ENCODE peak calls at places on chromosomes 12 and 14, in six cellular contexts. K is cardiac muscle cell; X is heart right ventricle; H is right cardiac atrium; M is CD8-positive, alpha-beta memory T cell; U is transverse colon. R is an unnamed sample.

GRCh38 chr12:40819427-40820108 is 127.3 kb downstream of the CNTN1 start:
- DNase-seq in K (peak; percentile 81), X (no peak), H (peak; percentile 50), M (no peak), U (no peak), R (no peak)

GRCh38 chr12:95859344-95859816 is 628 bp downstream of the SNRPF start:
- DNase-seq in K (peak; percentile 63), X (no peak), H (no peak), M (no peak), U (no peak), R (no peak)

GRCh38 chr14:54166049-54166950 is 209.7 kb upstream of the BMP4 start:
- DNase-seq in K (no peak), X (no peak), H (no peak), M (no peak), U (no peak), R (no peak)

GRCh38 chr14:101071493-101071891 is 168.0 kb upstream of the RTL1 start:
- DNase-seq in K (no peak), X (no peak), H (no peak), M (no peak), U (peak; percentile 6), R (peak; percentile 22)

GRCh38 chr12:29396774-29397173 is 15.8 kb upstream of the ERGIC2 start:
- DNase-seq in K (no peak), X (no peak), H (no peak), M (no peak), U (no peak), R (no peak)

GRCh38 chr12:65536876-65537661 is 258.6 kb downstream of the MSRB3 start:
- DNase-seq in K (peak; percentile 18), X (peak; percentile 14), H (no peak), M (no peak), U (peak; percentile 10), R (peak; percentile 97)

GRCh38 chr12:59151243-59151642 is 230.9 kb upstream of the LRIG3 start:
- DNase-seq in K (no peak), X (no peak), H (no peak), M (no peak), U (no peak), R (peak; percentile 30)

GRCh38 chr12:2414810-2415567 is 362.2 kb downstream of the CACNA1C start:
- DNase-seq in K (no peak), X (no peak), H (no peak), M (no peak), U (no peak), R (no peak)

GRCh38 chr12:111248221-111248620 is 120.7 kb downstream of the PHETA1 start:
- DNase-seq in K (peak; percentile 28), X (no peak), H (no peak), M (no peak), U (no peak), R (no peak)

GRCh38 chr12:83128529-83128928 is 441.8 kb downstream of the TMTC2 start:
- DNase-seq in K (no peak), X (no peak), H (no peak), M (no peak), U (no peak), R (no peak)

GRCh38 chr12:7351177-7351576 is 47.3 kb downstream of the ACSM4 start:
- DNase-seq in K (no peak), X (no peak), H (no peak), M (no peak), U (no peak), R (no peak)

GRCh38 chr14:32588448-32589320 is 259.6 kb downstream of the AKAP6 start:
- DNase-seq in K (peak; percentile 22), X (no peak), H (no peak), M (no peak), U (no peak), R (no peak)

GRCh38 chr12:90253674-90254181 is 545.1 kb upstream of the ATP2B1 start:
- DNase-seq in K (peak; percentile 2), X (peak; percentile 39), H (peak; percentile 77), M (no peak), U (peak; percentile 75), R (peak; percentile 59)

GRCh38 chr14:70832536-70833305 is 23.4 kb upstream of the MAP3K9 start:
- DNase-seq in K (no peak), X (no peak), H (no peak), M (no peak), U (no peak), R (no peak)

GRCh38 chr12:130704606-130705005 is 11.5 kb downstream of the RIMBP2 start:
- DNase-seq in K (no peak), X (no peak), H (no peak), M (no peak), U (no peak), R (no peak)

GRCh38 chr12:111636209-111636928 is 37.3 kb upstream of the ATXN2 start:
- DNase-seq in K (peak; percentile 72), X (peak; percentile 54), H (peak; percentile 89), M (no peak), U (peak; percentile 23), R (peak; percentile 23)

GRCh38 chr12:1083086-1083887 is 92.3 kb downstream of the ERC1 start:
- DNase-seq in K (peak; percentile 17), X (no peak), H (no peak), M (no peak), U (no peak), R (no peak)

GRCh38 chr12:22407397-22407796 is 72.9 kb upstream of the ST8SIA1 start:
- DNase-seq in K (no peak), X (no peak), H (no peak), M (no peak), U (no peak), R (no peak)

GRCh38 chr12:132404956-132405741 is 75.8 kb upstream of the GALNT9 start:
- DNase-seq in K (no peak), X (no peak), H (peak; percentile 31), M (no peak), U (no peak), R (no peak)

GRCh38 chr12:65993173-65993572 is 137.4 kb downstream of the LLPH start:
- DNase-seq in K (no peak), X (no peak), H (no peak), M (no peak), U (no peak), R (no peak)

GRCh38 chr12:122870867-122871664 is 24.9 kb downstream of the VPS37B start:
- DNase-seq in K (no peak), X (no peak), H (peak; percentile 68), M (no peak), U (peak; percentile 53), R (no peak)

GRCh38 chr12:122867701-122868461 is 28.0 kb downstream of the VPS37B start:
- DNase-seq in K (no peak), X (peak; percentile 73), H (peak; percentile 84), M (no peak), U (peak; percentile 69), R (peak; percentile 44)

GRCh38 chr12:122870163-122870842 is 25.6 kb downstream of the VPS37B start:
- DNase-seq in K (no peak), X (no peak), H (peak; percentile 41), M (no peak), U (no peak), R (no peak)

GRCh38 chr12:122868471-122869177 is 27.3 kb downstream of the VPS37B start:
- DNase-seq in K (no peak), X (no peak), H (no peak), M (no peak), U (no peak), R (no peak)

GRCh38 chr12:122869207-122869973 is 26.5 kb downstream of the VPS37B start:
- DNase-seq in K (no peak), X (no peak), H (no peak), M (no peak), U (no peak), R (no peak)
- H3K4me1 ChIP-seq in K (peaks cover 36% of the 10 kb centered on the region), X (peaks cover 91% of the 10 kb centered on the region), H (peaks cover 21% of the 10 kb centered on the region), M (peaks cover 50% of the 10 kb centered on the region), U (peaks cover 66% of the 10 kb centered on the region), R (peaks cover 25% of the 10 kb centered on the region)

GRCh38 chr14:77041837-77042557 is 13.5 kb upstream of the IRF2BPL start:
- DNase-seq in K (peak; percentile 8), X (peak; percentile 81), H (no peak), M (no peak), U (peak; percentile 56), R (peak; percentile 63)
- H3K4me3 ChIP-seq in K (no peak overlapping the region), X (no peak overlapping the region), H (no peak overlapping the region), M (peak overlapping the region; percentile 82), U (no peak overlapping the region), R (no peak overlapping the region)

GRCh38 chr12:124875803-124876132 is 12.1 kb upstream of the SCARB1 start:
- DNase-seq in K (no peak), X (no peak), H (peak; percentile 0), M (no peak), U (peak; percentile 35), R (no peak)
- H3K4me1 ChIP-seq in K (peaks cover 4% of the 10 kb centered on the region), X (peaks cover 4% of the 10 kb centered on the region), H (no peaks in the 10 kb centered on the region), M (no peaks in the 10 kb centered on the region), U (peaks cover 14% of the 10 kb centered on the region), R (no peaks in the 10 kb centered on the region)

DNA sequence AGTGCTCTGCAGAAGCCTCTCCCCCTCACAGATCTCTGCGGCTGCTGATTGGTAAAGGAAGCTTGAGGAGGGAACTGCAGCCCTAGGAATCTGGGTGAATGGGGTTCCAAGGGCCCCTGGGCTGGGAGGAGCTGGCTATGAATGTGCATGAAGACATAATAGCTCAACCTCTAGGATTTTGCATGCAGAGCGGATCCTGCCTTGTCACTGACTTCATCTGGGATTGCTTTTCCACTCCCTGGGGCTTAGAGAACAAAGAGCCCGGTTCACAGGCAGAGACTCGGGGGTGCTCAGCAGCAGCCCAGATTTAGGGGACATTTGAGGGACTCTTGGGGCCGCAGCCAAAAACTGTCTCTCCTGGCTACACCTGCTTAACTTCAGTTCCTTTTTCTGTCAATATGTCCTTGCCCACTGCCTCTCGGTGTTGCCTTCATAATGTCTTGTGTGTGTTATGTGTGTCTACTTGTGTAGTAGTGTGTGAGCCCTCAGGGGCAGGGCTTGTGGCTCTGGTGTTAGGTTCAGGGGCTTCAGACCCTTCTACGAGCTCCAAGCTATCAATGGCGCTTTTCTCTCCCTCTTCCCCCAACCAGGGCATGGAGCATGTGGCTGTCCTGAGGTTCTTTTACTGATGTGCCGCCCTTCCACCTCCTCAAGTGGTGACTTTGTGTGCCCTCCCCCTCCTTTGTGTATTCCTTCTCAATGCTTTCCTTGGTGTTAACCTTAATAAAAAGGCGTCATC is 1.9 kb downstream of the CCDC184 start:
- DNase-seq in K (no peak), X (no peak), H (no peak), M (no peak), U (no peak), R (no peak)
- H3K4me3 ChIP-seq in K (no peak overlapping the region), X (no peak overlapping the region), H (no peak overlapping the region), M (no peak overlapping the region), U (no peak overlapping the region), R (no peak overlapping the region)

GRCh38 chr12:14957769-14958168 is 3.6 kb downstream of the ARHGDIB start:
- DNase-seq in K (no peak), X (no peak), H (no peak), M (no peak), U (peak; percentile 11), R (no peak)
- H3K4me1 ChIP-seq in K (no peaks in the 10 kb centered on the region), X (peaks cover 96% of the 10 kb centered on the region), H (peaks cover 7% of the 10 kb centered on the region), M (peaks cover 59% of the 10 kb centered on the region), U (peaks cover under 1% of the 10 kb centered on the region), R (peaks cover 17% of the 10 kb centered on the region)

R was measured in SJSA1.